ENCODE peak calls at places on chromosome 5, in six cellular contexts. D is HCT116; S is CD8-positive, alpha-beta T cell; Q is transverse colon; P is coronary artery; H is fibroblast of lung. X is an unnamed sample.

GRCh38 chr5:71475788-71476384 is 20.4 kb downstream of the BDP1 start:
- DNase-seq in S (no peak), D (no peak), H (peak; percentile 24), P (no peak), Q (no peak), X (no peak)

GRCh38 chr5:60836131-60836530 is 7.9 kb downstream of the ELOVL7 start:
- DNase-seq in Q (no peak), H (no peak), P (no peak), D (no peak), S (no peak), X (no peak)

GRCh38 chr5:169071-169727 is 22.1 kb upstream of the LRRC14B start:
- DNase-seq in S (no peak), H (peak; percentile 84), Q (no peak), P (peak; percentile 65), D (no peak), X (no peak)

GRCh38 chr5:111083323-111083722 is 8.8 kb upstream of the WDR36 start:
- DNase-seq in Q (no peak), P (no peak), D (no peak), H (no peak), S (no peak), X (no peak)

GRCh38 chr5:150583541-150584225 is 56.8 kb upstream of the SYNPO start:
- DNase-seq in D (no peak), P (no peak), H (no peak), S (no peak), Q (no peak), X (no peak)

GRCh38 chr5:141560725-141561483 is 57.9 kb downstream of the DIAPH1 start:
- DNase-seq in D (peak; percentile 59), Q (peak; percentile 80), P (peak; percentile 91), S (no peak), H (peak; percentile 99), X (peak; percentile 97)

GRCh38 chr5:54049144-54049543 is 261.2 kb downstream of the ARL15 start:
- DNase-seq in Q (no peak), H (no peak), D (no peak), S (no peak), P (no peak), X (no peak)

GRCh38 chr5:169139381-169140125 is 161.4 kb downstream of the SLIT3 start:
- DNase-seq in S (no peak), P (no peak), H (no peak), Q (peak; percentile 77), D (no peak), X (no peak)

GRCh38 chr5:174320051-174320450 is 274.5 kb downstream of the NSG2 start:
- DNase-seq in H (no peak), D (no peak), Q (no peak), P (no peak), S (no peak), X (no peak)

GRCh38 chr5:176619203-176619568 is 9.2 kb upstream of the GPRIN1 start:
- DNase-seq in D (peak; percentile 79), P (no peak), Q (peak; percentile 47), H (peak; percentile 91), S (peak; percentile 77), X (no peak)
- H3K4me3 ChIP-seq in D (peak overlapping the region; percentile 30), P (peak overlapping the region; percentile 46), Q (no peak overlapping the region), H (no peak overlapping the region), S (peak overlapping the region; percentile 19), X (no peak overlapping the region)

DNA sequence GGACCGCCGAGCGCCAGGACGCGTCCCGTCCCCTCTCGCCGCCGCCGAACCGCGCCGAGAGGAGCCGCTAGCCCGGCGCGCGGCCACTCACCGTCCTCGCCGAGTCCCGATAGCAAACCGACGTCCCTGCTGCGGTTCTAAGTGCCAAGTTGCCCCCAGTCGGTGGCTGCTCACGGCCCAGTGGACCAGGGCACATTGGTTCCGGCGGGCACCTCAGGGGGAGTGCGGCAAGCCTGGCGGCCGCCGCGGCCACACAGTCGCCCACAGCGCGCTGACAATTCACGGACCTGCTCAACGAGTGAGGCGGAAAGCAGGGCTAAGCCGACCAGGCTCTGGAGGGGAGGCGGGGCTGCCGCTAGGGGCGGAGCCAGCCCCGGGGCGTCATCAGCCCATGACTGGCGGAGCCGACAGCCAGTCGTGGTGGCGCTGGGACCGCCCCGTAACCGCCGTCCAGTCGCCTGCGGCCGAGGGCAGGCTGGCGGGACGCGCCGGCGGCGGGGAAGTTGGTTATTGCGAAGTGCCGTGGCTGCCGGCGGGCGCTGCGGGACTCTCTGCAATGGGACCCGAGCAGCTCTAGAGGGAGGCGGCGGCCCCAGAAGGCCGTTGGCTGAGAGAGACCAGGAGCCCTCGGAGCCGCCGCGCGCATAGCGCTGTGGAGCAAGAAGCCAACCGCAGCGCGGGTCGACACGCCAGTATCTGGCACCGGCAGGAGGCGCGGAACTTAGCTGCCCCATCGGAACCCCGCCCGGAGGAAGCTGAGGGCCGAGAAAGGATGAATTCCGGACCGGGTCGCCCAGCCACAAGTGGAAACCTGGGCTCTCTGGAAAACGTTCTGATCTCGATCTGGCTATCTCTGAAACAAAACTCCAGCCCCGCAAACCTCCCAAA is at the start of gene MARCHF3:
- DNase-seq in Q (peak; percentile 97), H (peak; percentile 94), P (peak; percentile 97), D (peak; percentile 85), S (peak; percentile 92), X (peak; percentile 94)
- TF ChIP-seq CTCF in Q (peak; percentile 18), H (peak; percentile 32), P (peak; percentile 6), D (peak; percentile 22), S (no peak), X (no peak)

DNA sequence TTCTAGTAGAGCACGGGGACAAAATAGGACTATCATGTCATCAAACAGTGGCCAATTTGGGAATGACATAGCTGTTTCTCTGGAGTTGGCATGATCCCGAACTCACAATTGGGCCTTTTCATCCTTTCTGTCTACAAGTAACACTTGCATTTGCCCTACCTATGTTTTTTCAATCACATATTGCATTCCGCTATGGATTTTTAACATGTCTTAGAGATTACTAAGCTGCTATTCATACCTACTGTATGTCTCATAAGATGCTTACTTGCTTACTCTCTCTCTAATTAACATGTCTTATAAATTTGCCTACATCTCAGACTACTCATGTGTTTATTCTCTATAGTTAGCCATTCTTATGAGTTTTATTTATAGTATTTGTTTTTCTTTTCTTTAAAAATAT is 341.2 kb upstream of the CTNND2 start:
- DNase-seq in H (no peak), P (no peak), S (no peak), D (no peak), Q (no peak), X (no peak)
- H3K27ac ChIP-seq in H (no peak overlapping the region), P (no peak overlapping the region), S (no peak overlapping the region), D (no peak overlapping the region), Q (no peak overlapping the region), X (no peak overlapping the region)

DNA sequence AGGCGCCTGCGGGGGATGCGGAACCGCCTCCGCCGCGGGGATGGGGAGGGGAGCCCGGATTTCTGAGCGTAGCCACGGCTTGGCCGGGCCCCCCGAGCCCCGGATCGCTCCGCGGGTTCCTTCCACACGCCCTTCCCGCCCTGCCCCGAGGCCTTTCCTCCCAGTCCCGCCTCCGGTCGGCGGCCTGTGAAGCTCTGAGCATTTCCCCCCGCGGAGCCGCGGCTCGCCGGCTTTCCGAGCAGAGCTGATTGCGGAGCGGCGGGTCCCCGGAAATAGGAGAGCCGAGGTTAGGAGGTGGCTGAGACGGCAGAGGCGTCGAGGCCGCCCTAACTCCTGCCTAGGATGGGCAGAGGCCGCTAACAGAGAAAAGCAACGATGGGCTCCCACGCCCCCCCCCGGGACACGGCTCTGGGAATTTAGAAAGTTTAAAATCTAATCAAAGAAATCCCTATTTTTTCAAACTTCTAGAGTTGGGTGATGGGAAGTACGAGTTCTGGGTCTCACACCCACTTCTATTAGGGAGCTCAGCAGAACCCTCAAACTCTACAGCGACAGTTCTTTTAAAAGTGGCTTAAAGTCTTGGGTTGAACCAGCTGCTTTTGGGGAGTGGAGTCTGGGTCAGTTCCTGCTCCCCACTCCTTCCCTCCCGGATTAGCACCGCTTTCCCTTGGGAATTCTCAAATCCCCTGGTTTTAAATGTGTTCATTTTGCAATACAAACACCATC is 5.9 kb downstream of the IRX4 start:
- DNase-seq in S (no peak), D (no peak), P (no peak), H (no peak), Q (no peak), X (no peak)
- H3K4me3 ChIP-seq in S (no peak overlapping the region), D (no peak overlapping the region), P (peak overlapping the region; percentile 21), H (no peak overlapping the region), Q (no peak overlapping the region), X (no peak overlapping the region)

X was measured in vagina.